ENCODE peak calls at places on chromosomes 13 and 19, in ten cellular contexts. T is stimulated activated CD4-positive, alpha-beta T cell treated with anti-CD3 and anti-CD28 coated beads, Interleukin-2, amount 100 ng/mL, for 48 hours; J is astrocyte of the hippocampus; G is left lung; N is brain pericyte; Z is RKO; B is psoas muscle; Y is HT-29; M is C1 segment of cervical spinal cord; R is iPS-NIHi11. H is an unnamed sample.

GRCh38 chr19:3618144-3618810 is 8.3 kb downstream of the CACTIN start:
- DNase-seq in Y (peak; percentile 26), N (no peak), R (peak; percentile 97), M (no peak), G (peak; percentile 75), J (peak; percentile 65), T (peak; percentile 63), Z (no peak), B (peak; percentile 88), H (no peak)

GRCh38 chr19:16853066-16853465 is 23.9 kb downstream of the SIN3B start:
- DNase-seq in G (no peak), B (no peak), T (no peak), Y (no peak), M (no peak), J (no peak), R (no peak), Z (no peak), N (no peak), H (no peak)

GRCh38 chr13:101065314-101065713 is 351.0 kb downstream of the NALCN start:
- DNase-seq in Y (no peak), G (no peak), Z (no peak), N (no peak), R (no peak), M (no peak), J (peak; percentile 24), B (no peak), T (no peak), H (no peak)

GRCh38 chr13:80850771-80851170 is 509.8 kb upstream of the SPRY2 start:
- DNase-seq in T (no peak), M (no peak), J (no peak), G (no peak), Y (no peak), R (no peak), B (no peak), N (no peak), Z (no peak), H (no peak)

GRCh38 chr13:114110091-114110829 is 22.2 kb downstream of the RASA3 start:
- DNase-seq in Z (no peak), G (peak; percentile 73), N (no peak), T (peak; percentile 46), Y (peak; percentile 79), J (no peak), R (peak; percentile 59), B (peak; percentile 73), M (no peak), H (no peak)

GRCh38 chr19:16496613-16496983 is 404 bp downstream of the C19orf44 start:
- DNase-seq in T (no peak), Z (peak; percentile 81), Y (peak; percentile 5), M (no peak), B (peak; percentile 89), G (no peak), R (no peak), N (no peak), J (peak; percentile 62), H (no peak)

GRCh38 chr13:95146486-95146885 is 154.8 kb downstream of the ABCC4 start:
- DNase-seq in Z (no peak), N (no peak), B (no peak), M (no peak), G (no peak), R (no peak), Y (peak; percentile 75), T (no peak), J (no peak), H (no peak)

GRCh38 chr13:29496241-29496712 is 99.2 kb downstream of the SLC7A1 start:
- DNase-seq in Y (peak; percentile 34), G (no peak), Z (no peak), M (no peak), R (peak; percentile 42), T (no peak), J (no peak), N (no peak), B (no peak), H (no peak)

GRCh38 chr13:21979156-21979819 is 308.4 kb downstream of the FGF9 start:
- DNase-seq in Z (no peak), R (no peak), G (no peak), N (no peak), Y (no peak), B (no peak), T (no peak), M (no peak), J (no peak), H (no peak)

GRCh38 chr13:80753951-80754350 is 413.0 kb upstream of the SPRY2 start:
- DNase-seq in B (no peak), N (peak; percentile 20), Y (no peak), Z (no peak), J (no peak), M (no peak), R (no peak), G (no peak), T (no peak), H (no peak)

GRCh38 chr13:30307966-30308290 is 577 bp upstream of the KATNAL1 start:
- DNase-seq in B (no peak), R (no peak), J (no peak), G (no peak), Z (no peak), M (no peak), Y (no peak), N (no peak), T (no peak), H (no peak)

GRCh38 chr19:1355258-1355973 is 28.3 kb upstream of the NDUFS7 start:
- DNase-seq in R (no peak), N (no peak), B (no peak), M (no peak), Y (no peak), Z (no peak), G (no peak), T (no peak), J (peak; percentile 39), H (no peak)

GRCh38 chr19:478236-478888 is 17.5 kb upstream of the SHC2 start:
- DNase-seq in J (no peak), Y (no peak), N (no peak), M (no peak), R (no peak), G (no peak), Z (no peak), B (peak; percentile 42), T (no peak), H (no peak)

H was measured in glomerular endothelial cell.